ENCODE peak calls at places on chromosomes 7 and 10, in four cellular contexts. One of them, this sample, is unnamed.

GRCh38 chr7:77651544-77652162 is 44.6 kb upstream of the RSBN1L start:
- DNase-seq in neuronal stem cell: no peak
- DNase-seq in lung: no peak
- DNase-seq in naive thymus-derived CD4-positive, alpha-beta T cell: peak
- DNase-seq in this sample: no peak

GRCh38 chr7:145088111-145088745 is 252.4 kb upstream of the TPK1 start:
- DNase-seq in neuronal stem cell: no peak
- DNase-seq in lung: no peak
- DNase-seq in naive thymus-derived CD4-positive, alpha-beta T cell: no peak
- DNase-seq in this sample: no peak

GRCh38 chr7:2808891-2809660 is 35.0 kb downstream of the GNA12 start:
- DNase-seq in neuronal stem cell: no peak
- DNase-seq in lung: no peak
- DNase-seq in naive thymus-derived CD4-positive, alpha-beta T cell: no peak
- DNase-seq in this sample: no peak

GRCh38 chr10:4867520-4868356 is 41.7 kb downstream of the AKR1E2 start:
- DNase-seq in neuronal stem cell: no peak
- DNase-seq in lung: no peak
- DNase-seq in naive thymus-derived CD4-positive, alpha-beta T cell: no peak
- DNase-seq in this sample: no peak

GRCh38 chr10:101615760-101616116 is 27.6 kb downstream of the DPCD start:
- DNase-seq in neuronal stem cell: no peak
- DNase-seq in lung: no peak
- DNase-seq in naive thymus-derived CD4-positive, alpha-beta T cell: no peak
- DNase-seq in this sample: peak

GRCh38 chr7:4167385-4167910 is 514.6 kb upstream of the FOXK1 start:
- DNase-seq in neuronal stem cell: no peak
- DNase-seq in lung: no peak
- DNase-seq in naive thymus-derived CD4-positive, alpha-beta T cell: no peak
- DNase-seq in this sample: no peak

GRCh38 chr10:29648114-29648982 is 13.6 kb upstream of the SVIL start:
- DNase-seq in neuronal stem cell: no peak
- DNase-seq in lung: no peak
- DNase-seq in naive thymus-derived CD4-positive, alpha-beta T cell: peak
- DNase-seq in this sample: no peak

GRCh38 chr7:26457702-26458327 is 166.2 kb downstream of the SNX10 start:
- DNase-seq in neuronal stem cell: no peak
- DNase-seq in lung: no peak
- DNase-seq in naive thymus-derived CD4-positive, alpha-beta T cell: no peak
- DNase-seq in this sample: no peak

GRCh38 chr10:6269953-6270867 is 67.5 kb downstream of the PFKFB3 start:
- DNase-seq in neuronal stem cell: no peak
- DNase-seq in lung: no peak
- DNase-seq in naive thymus-derived CD4-positive, alpha-beta T cell: peak
- DNase-seq in this sample: no peak

GRCh38 chr7:126495001-126495400 is 757.7 kb downstream of the GRM8 start:
- DNase-seq in neuronal stem cell: no peak
- DNase-seq in lung: no peak
- DNase-seq in naive thymus-derived CD4-positive, alpha-beta T cell: no peak
- DNase-seq in this sample: no peak

GRCh38 chr7:150356265-150356897 is 12.2 kb upstream of the REPIN1 start:
- DNase-seq in neuronal stem cell: peak
- DNase-seq in lung: no peak
- DNase-seq in naive thymus-derived CD4-positive, alpha-beta T cell: peak
- DNase-seq in this sample: no peak

GRCh38 chr10:4018054-4018511 is 233.1 kb upstream of the KLF6 start:
- DNase-seq in neuronal stem cell: no peak
- DNase-seq in lung: no peak
- DNase-seq in naive thymus-derived CD4-positive, alpha-beta T cell: no peak
- DNase-seq in this sample: no peak

GRCh38 chr10:119253433-119254174 is 46.2 kb downstream of the GRK5 start:
- DNase-seq in neuronal stem cell: no peak
- DNase-seq in lung: peak
- DNase-seq in naive thymus-derived CD4-positive, alpha-beta T cell: no peak
- DNase-seq in this sample: no peak

GRCh38 chr10:33801705-33802104 is 467.2 kb upstream of the NRP1 start:
- DNase-seq in neuronal stem cell: no peak
- DNase-seq in lung: no peak
- DNase-seq in naive thymus-derived CD4-positive, alpha-beta T cell: no peak
- DNase-seq in this sample: no peak

GRCh38 chr7:51261117-51261835 is 55.3 kb downstream of the COBL start:
- DNase-seq in neuronal stem cell: no peak
- DNase-seq in lung: no peak
- DNase-seq in naive thymus-derived CD4-positive, alpha-beta T cell: no peak
- DNase-seq in this sample: no peak

GRCh38 chr10:102767428-102768160 is 23.8 kb downstream of the WBP1L start:
- DNase-seq in neuronal stem cell: no peak
- DNase-seq in lung: no peak
- DNase-seq in naive thymus-derived CD4-positive, alpha-beta T cell: no peak
- DNase-seq in this sample: no peak

GRCh38 chr10:24824536-24824935 is 100.8 kb upstream of the ARHGAP21 start:
- DNase-seq in neuronal stem cell: no peak
- DNase-seq in lung: no peak
- DNase-seq in naive thymus-derived CD4-positive, alpha-beta T cell: no peak
- DNase-seq in this sample: no peak

GRCh38 chr7:40122940-40123254 is 11.5 kb downstream of the MPLKIP start:
- DNase-seq in neuronal stem cell: no peak
- DNase-seq in lung: no peak
- DNase-seq in naive thymus-derived CD4-positive, alpha-beta T cell: no peak
- DNase-seq in this sample: no peak

GRCh38 chr7:55063633-55064032 is 44.8 kb downstream of the EGFR start:
- DNase-seq in neuronal stem cell: no peak
- DNase-seq in lung: no peak
- DNase-seq in naive thymus-derived CD4-positive, alpha-beta T cell: no peak
- DNase-seq in this sample: no peak

GRCh38 chr10:121041906-121042305 is 190.7 kb downstream of the WDR11 start:
- DNase-seq in neuronal stem cell: no peak
- DNase-seq in lung: no peak
- DNase-seq in naive thymus-derived CD4-positive, alpha-beta T cell: no peak
- DNase-seq in this sample: no peak

GRCh38 chr7:29017666-29018065 is 59.5 kb upstream of the TRIL start:
- DNase-seq in neuronal stem cell: no peak
- DNase-seq in lung: no peak
- DNase-seq in naive thymus-derived CD4-positive, alpha-beta T cell: no peak
- DNase-seq in this sample: no peak

GRCh38 chr10:111297351-111297848 is 220.6 kb downstream of the ADRA2A start:
- DNase-seq in neuronal stem cell: peak
- DNase-seq in lung: no peak
- DNase-seq in naive thymus-derived CD4-positive, alpha-beta T cell: no peak
- DNase-seq in this sample: no peak

GRCh38 chr10:44369851-44370250 is 15.0 kb downstream of the CXCL12 start:
- DNase-seq in neuronal stem cell: no peak
- DNase-seq in lung: no peak
- DNase-seq in naive thymus-derived CD4-positive, alpha-beta T cell: no peak
- DNase-seq in this sample: no peak

GRCh38 chr7:124489082-124489819 is 276.3 kb downstream of the GPR37 start:
- DNase-seq in neuronal stem cell: no peak
- DNase-seq in lung: no peak
- DNase-seq in naive thymus-derived CD4-positive, alpha-beta T cell: no peak
- DNase-seq in this sample: no peak

GRCh38 chr7:124489925-124490324 is 275.7 kb downstream of the GPR37 start:
- DNase-seq in neuronal stem cell: no peak
- DNase-seq in lung: no peak
- DNase-seq in naive thymus-derived CD4-positive, alpha-beta T cell: no peak
- DNase-seq in this sample: no peak
- H3K27ac ChIP-seq in neuronal stem cell: no peak
- H3K27ac ChIP-seq in lung: no peak
- H3K27ac ChIP-seq in naive thymus-derived CD4-positive, alpha-beta T cell: no peak
- H3K27ac ChIP-seq in this sample: no peak

GRCh38 chr10:31944071-31944433 is 15.4 kb upstream of the ARHGAP12 start:
- DNase-seq in neuronal stem cell: no peak
- DNase-seq in lung: no peak
- DNase-seq in naive thymus-derived CD4-positive, alpha-beta T cell: no peak
- DNase-seq in this sample: no peak

GRCh38 chr10:31942435-31942834 is 13.8 kb upstream of the ARHGAP12 start:
- DNase-seq in neuronal stem cell: no peak
- DNase-seq in lung: no peak
- DNase-seq in naive thymus-derived CD4-positive, alpha-beta T cell: no peak
- DNase-seq in this sample: no peak

GRCh38 chr10:31945392-31945791 is 16.8 kb upstream of the ARHGAP12 start:
- DNase-seq in neuronal stem cell: no peak
- DNase-seq in lung: no peak
- DNase-seq in naive thymus-derived CD4-positive, alpha-beta T cell: no peak
- DNase-seq in this sample: no peak

GRCh38 chr10:31940839-31941653 is 12.4 kb upstream of the ARHGAP12 start:
- DNase-seq in neuronal stem cell: no peak
- DNase-seq in lung: no peak
- DNase-seq in naive thymus-derived CD4-positive, alpha-beta T cell: no peak
- DNase-seq in this sample: peak

GRCh38 chr10:31942892-31943291 is 14.3 kb upstream of the ARHGAP12 start:
- DNase-seq in neuronal stem cell: no peak
- DNase-seq in lung: no peak
- DNase-seq in naive thymus-derived CD4-positive, alpha-beta T cell: no peak
- DNase-seq in this sample: no peak
- H3K27ac ChIP-seq in neuronal stem cell: no peak
- H3K27ac ChIP-seq in lung: no peak
- H3K27ac ChIP-seq in naive thymus-derived CD4-positive, alpha-beta T cell: no peak
- H3K27ac ChIP-seq in this sample: no peak

GRCh38 chr10:79299397-79300370 is 47.6 kb upstream of the PPIF start:
- DNase-seq in neuronal stem cell: no peak
- DNase-seq in lung: no peak
- DNase-seq in naive thymus-derived CD4-positive, alpha-beta T cell: no peak
- DNase-seq in this sample: no peak
- H3K27ac ChIP-seq in neuronal stem cell: no peak
- H3K27ac ChIP-seq in lung: peak
- H3K27ac ChIP-seq in naive thymus-derived CD4-positive, alpha-beta T cell: no peak
- H3K27ac ChIP-seq in this sample: no peak

DNA sequence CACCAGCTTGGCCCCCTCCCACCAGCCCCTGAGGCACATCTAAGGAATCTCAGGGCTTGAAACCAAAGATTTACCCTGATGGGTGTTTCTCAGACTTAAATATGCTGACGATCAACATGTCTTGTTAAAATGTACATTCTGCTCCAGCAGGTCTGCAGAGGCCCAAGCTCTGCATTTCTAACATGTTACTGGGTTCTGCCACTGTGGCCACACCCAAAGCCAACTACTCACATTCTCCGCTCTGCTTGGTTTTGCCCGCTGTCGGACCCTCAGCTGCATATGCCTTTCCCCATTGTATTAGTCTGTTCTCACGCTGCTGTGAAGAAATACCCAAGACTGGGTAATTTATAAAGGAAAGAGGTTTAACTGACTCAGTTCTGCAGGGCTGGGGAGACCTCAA is 8.8 kb downstream of the PIP4K2A start:
- DNase-seq in neuronal stem cell: no peak
- DNase-seq in lung: no peak
- DNase-seq in naive thymus-derived CD4-positive, alpha-beta T cell: no peak
- DNase-seq in this sample: no peak
- H3K27ac ChIP-seq in neuronal stem cell: no peak
- H3K27ac ChIP-seq in lung: no peak
- H3K27ac ChIP-seq in naive thymus-derived CD4-positive, alpha-beta T cell: no peak
- H3K27ac ChIP-seq in this sample: no peak

This sample was measured in caudate nucleus.